ENCODE peak calls at places on chromosomes 4 and X, in six cellular contexts. K, U, E, S, H and L are unnamed samples.

GRCh38 chr4:151668687-151669402 is 92.0 kb downstream of the GATB start:
- DNase-seq in K (no peak), U (no peak), S (no peak), H (no peak), E (no peak), L (no peak)

GRCh38 chrX:23799469-23800065 is 16.6 kb downstream of the SAT1 start:
- DNase-seq in S (no peak), H (no peak), E (no peak), U (no peak), K (no peak), L (no peak)

GRCh38 chr4:152680988-152681731 is 1.4 kb upstream of the TMEM154 start:
- DNase-seq in H (no peak), K (peak), E (no peak), S (no peak), U (peak), L (no peak)

GRCh38 chr4:1537410-1538095 is 131.3 kb upstream of the NKX1-1 start:
- DNase-seq in U (no peak), S (no peak), H (no peak), K (no peak), E (no peak), L (no peak)

GRCh38 chrX:30005821-30006220 is 209.5 kb upstream of the MAGEB2 start:
- DNase-seq in S (no peak), U (no peak), K (no peak), E (no peak), H (no peak), L (no peak)

GRCh38 chr4:41832961-41833360 is 84.4 kb upstream of the PHOX2B start:
- DNase-seq in K (no peak), U (no peak), H (no peak), S (no peak), E (no peak), L (no peak)

GRCh38 chr4:95007998-95008397 is 250.2 kb downstream of the BMPR1B start:
- DNase-seq in U (no peak), K (no peak), H (no peak), S (no peak), E (no peak), L (no peak)

GRCh38 chr4:176259330-176260090 is 9.5 kb downstream of the ASB5 start:
- DNase-seq in S (no peak), U (no peak), E (no peak), K (no peak), H (no peak), L (no peak)

GRCh38 chr4:1712216-1713002 is at the start of gene SLBP:
- DNase-seq in S (peak), E (peak), U (peak), H (peak), K (peak), L (peak)

DNA sequence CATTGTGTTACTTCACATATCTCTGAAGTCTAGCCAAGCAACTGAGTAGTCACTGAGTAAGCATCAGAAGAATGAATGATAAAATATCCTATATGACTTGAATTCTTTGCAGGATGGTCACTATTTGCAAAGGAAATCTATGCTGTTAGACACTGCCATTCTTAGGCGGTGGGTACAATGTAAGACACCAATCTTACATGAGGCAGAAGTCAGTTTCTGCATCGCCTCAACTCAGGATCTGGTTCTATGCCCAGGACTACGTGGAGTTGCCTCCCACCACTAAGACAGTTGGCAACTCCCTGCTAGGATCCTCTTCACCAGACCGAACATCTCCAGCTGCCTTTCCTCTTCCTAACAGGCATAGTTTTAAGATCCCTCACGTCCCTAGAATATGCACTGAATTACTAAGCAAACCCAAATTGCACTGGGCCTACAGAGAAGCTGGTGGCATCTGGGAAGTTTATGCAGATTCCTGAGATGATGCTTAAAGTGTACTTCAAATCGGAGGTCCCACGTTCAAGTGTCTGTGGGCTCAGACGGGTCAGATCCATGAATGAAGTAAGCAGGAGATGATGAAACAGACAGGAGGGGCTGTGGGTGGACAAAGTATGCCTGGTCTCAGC is 45.6 kb downstream of the SEL1L3 start:
- DNase-seq in E (no peak), K (no peak), H (no peak), U (no peak), S (no peak), L (no peak)
- TF ChIP-seq JUN in E (no peak), K (no peak), H (no peak), U (no peak), S (no peak), L (no peak)

GRCh38 chrX:111322231-111322855 is 52.1 kb upstream of the CAPN6 start:
- DNase-seq in S (no peak), H (no peak), U (no peak), K (no peak), E (no peak), L (no peak)
- TF ChIP-seq JUN in S (no peak), H (no peak), U (no peak), K (no peak), E (no peak), L (no peak)

GRCh38 chr4:158032733-158033415 is 140.0 kb downstream of the GASK1B start:
- DNase-seq in U (no peak), E (no peak), S (no peak), K (no peak), H (no peak), L (no peak)

GRCh38 chr4:158033416-158033863 is 139.4 kb downstream of the GASK1B start:
- DNase-seq in S (peak), U (no peak), H (no peak), E (no peak), K (peak), L (no peak)

GRCh38 chr4:158035662-158036195 is 137.1 kb downstream of the GASK1B start:
- DNase-seq in U (no peak), E (no peak), S (no peak), K (no peak), H (no peak), L (no peak)

GRCh38 chr4:158038718-158039117 is 134.1 kb downstream of the GASK1B start:
- DNase-seq in K (no peak), S (no peak), H (no peak), U (no peak), E (no peak), L (no peak)

DNA sequence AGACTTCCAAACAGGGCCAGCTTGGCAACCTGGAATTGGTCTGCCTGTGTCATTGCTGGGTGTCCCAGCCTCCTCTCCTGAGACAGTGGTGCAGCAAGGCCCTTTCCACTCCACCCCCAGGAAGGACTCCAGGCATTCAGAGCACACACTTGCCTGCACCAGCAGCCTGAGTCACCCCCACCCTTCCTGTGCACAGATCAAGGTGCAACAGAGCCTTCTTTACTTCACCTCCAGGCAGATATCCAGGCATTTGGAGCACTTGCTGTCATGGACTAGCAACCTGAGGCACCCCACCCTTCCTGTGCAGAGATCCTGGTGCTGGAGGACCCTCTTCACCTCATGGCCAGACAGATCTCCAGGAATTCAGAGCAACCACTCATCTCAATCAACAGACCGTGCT is 135.8 kb downstream of the GASK1B start:
- DNase-seq in S (peak), K (no peak), E (no peak), U (no peak), H (no peak), L (no peak)
- TF ChIP-seq JUN in S (no peak), K (no peak), E (no peak), U (no peak), H (no peak), L (no peak)

DNA sequence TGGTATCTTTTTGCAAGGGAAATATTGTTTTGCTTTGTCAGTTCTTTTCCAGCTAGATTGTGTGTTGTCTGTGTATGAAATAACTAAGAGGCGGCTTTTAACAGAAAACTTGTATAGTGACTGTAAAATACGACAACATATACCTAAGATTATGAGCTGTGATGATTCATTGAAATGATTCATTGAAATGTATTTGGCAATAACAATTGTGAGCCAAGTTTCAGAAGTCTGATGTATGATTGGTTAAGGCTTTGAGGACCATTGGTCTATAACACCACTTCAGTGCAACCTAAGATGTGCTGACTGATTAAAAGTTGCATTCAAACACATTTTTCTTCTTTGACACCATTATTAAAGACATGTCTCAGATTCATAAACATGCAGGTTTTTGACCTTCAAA is 76.6 kb downstream of the PTPN13 start:
- DNase-seq in K (peak), H (no peak), U (no peak), S (no peak), E (no peak), L (no peak)
- TF ChIP-seq JUN in K (peak), H (no peak), U (no peak), S (no peak), E (no peak), L (no peak)

GRCh38 chrX:129115104-129115503 is 408.2 kb downstream of the SMARCA1 start:
- DNase-seq in S (peak), U (peak), H (peak), E (peak), K (peak), L (peak)
- TF ChIP-seq JUN in S (no peak), U (no peak), H (no peak), E (no peak), K (no peak), L (no peak)

GRCh38 chrX:40483502-40483901 is 97.3 kb upstream of the ATP6AP2 start:
- DNase-seq in K (no peak), S (no peak), H (no peak), E (no peak), U (no peak), L (no peak)
- TF ChIP-seq JUN in K (no peak), S (no peak), H (no peak), E (no peak), U (no peak), L (no peak)

GRCh38 chr4:139526928-139527327 is 29.1 kb downstream of the SETD7 start:
- DNase-seq in U (no peak), H (no peak), S (no peak), K (no peak), E (no peak), L (no peak)

GRCh38 chr4:139530833-139531427 is 25.1 kb downstream of the SETD7 start:
- DNase-seq in S (peak), E (peak), K (peak), H (peak), U (peak), L (peak)

GRCh38 chr4:139525414-139525813 is 30.6 kb downstream of the SETD7 start:
- DNase-seq in S (no peak), E (no peak), H (no peak), K (no peak), U (no peak), L (no peak)

GRCh38 chr4:139524062-139524631 is 31.9 kb downstream of the SETD7 start:
- DNase-seq in U (no peak), H (no peak), E (no peak), S (no peak), K (no peak), L (no peak)

DNA sequence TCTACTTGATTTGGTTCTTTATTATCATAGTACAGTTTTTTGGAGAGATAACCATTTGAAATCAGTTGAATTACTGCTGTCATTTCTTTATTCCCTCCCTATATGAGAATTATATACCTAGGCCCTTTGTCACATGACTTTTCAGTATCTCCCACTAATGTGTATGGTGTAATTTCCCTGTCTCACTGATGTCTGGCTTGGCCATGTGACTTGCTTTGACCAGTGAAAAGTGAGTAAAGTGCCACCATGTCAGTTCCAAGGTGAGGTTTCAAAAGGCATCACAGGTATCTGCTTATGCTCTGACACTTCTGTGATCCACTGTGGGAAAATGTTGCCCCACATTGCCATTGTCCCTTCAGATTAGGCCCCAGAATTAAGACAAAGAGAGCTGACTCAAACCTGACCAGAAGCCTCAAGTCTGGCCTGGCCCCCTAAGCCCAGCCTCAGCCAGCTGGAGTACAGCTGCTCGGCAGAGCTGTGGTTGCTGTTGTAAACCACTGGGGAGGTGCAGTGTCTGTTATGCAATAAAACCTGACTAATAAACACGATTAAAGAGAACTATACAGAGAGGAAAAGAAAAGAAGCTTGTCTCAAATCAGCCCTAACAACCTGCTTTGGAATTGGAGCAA is 27.5 kb downstream of the SETD7 start:
- DNase-seq in S (no peak), U (no peak), H (no peak), K (no peak), E (no peak), L (no peak)
- TF ChIP-seq JUN in S (no peak), U (no peak), H (no peak), K (no peak), E (no peak), L (no peak)

GRCh38 chr4:168883513-168883912 is 126.5 kb downstream of the CBR4 start:
- DNase-seq in K (no peak), U (no peak), S (no peak), E (no peak), H (no peak), L (no peak)
- TF ChIP-seq JUN in K (no peak), U (no peak), S (no peak), E (no peak), H (no peak), L (no peak)